ENCODE peak calls at places on chromosomes 13 and 19, in seven cellular contexts. M is GM06990, O is bronchial epithelial cell, J is uterus, N is esophagus muscularis mucosa, W is heart right ventricle, T is dorsolateral prefrontal cortex. C is an unnamed sample.

GRCh38 chr19:48419158-48419920 is 25.9 kb downstream of the GRIN2D start:
- DNase-seq in O (no peak), N (no peak), J (no peak), M (peak; percentile 75), W (no peak), T (peak; percentile 58), C (peak; percentile 82)

GRCh38 chr19:41999071-41999877 is 5.2 kb upstream of the ATP1A3 start:
- DNase-seq in J (no peak), T (peak; percentile 53), N (no peak), M (no peak), W (no peak), O (no peak), C (peak; percentile 57)

GRCh38 chr19:57269515-57270250 is 10.6 kb upstream of the ZNF460 start:
- DNase-seq in N (no peak), M (peak; percentile 37), T (no peak), O (peak; percentile 95), J (no peak), W (no peak), C (no peak)

GRCh38 chr19:30498707-30499106 is 126.5 kb downstream of the ZNF536 start:
- DNase-seq in J (no peak), N (no peak), W (no peak), T (no peak), M (no peak), O (no peak), C (no peak)

GRCh38 chr19:19064098-19064722 is 416 bp downstream of the SLC25A42 start:
- DNase-seq in M (no peak), W (no peak), J (no peak), N (no peak), T (no peak), O (no peak), C (no peak)

GRCh38 chr13:37944476-37945442 is 75.2 kb upstream of the TRPC4 start:
- DNase-seq in W (no peak), M (no peak), J (no peak), T (no peak), O (no peak), N (no peak), C (no peak)

GRCh38 chr19:33683881-33684549 is 62.3 kb downstream of the CHST8 start:
- DNase-seq in N (no peak), J (no peak), T (peak; percentile 40), M (no peak), O (peak; percentile 17), W (peak; percentile 33), C (no peak)

GRCh38 chr13:24682353-24682752 is 2.1 kb downstream of the ATP12A start:
- DNase-seq in W (no peak), J (no peak), T (no peak), N (no peak), M (no peak), O (no peak), C (no peak)

GRCh38 chr13:98173431-98173921 is 3.6 kb downstream of the RNF113B start:
- DNase-seq in O (peak; percentile 56), T (no peak), W (no peak), J (peak; percentile 43), N (no peak), M (no peak), C (no peak)

GRCh38 chr19:54521022-54521859 is 18.6 kb downstream of the LAIR2 start:
- DNase-seq in O (no peak), M (peak; percentile 55), T (no peak), J (no peak), N (no peak), W (no peak), C (no peak)

GRCh38 chr13:113548778-113549621 is 35.6 kb upstream of the TFDP1 start:
- DNase-seq in O (no peak), W (no peak), J (peak; percentile 44), M (no peak), T (peak; percentile 73), N (no peak), C (peak; percentile 83)

GRCh38 chr13:71046360-71047079 is 820.5 kb downstream of the DACH1 start:
- DNase-seq in J (no peak), O (no peak), W (no peak), N (no peak), T (no peak), M (no peak), C (no peak)

GRCh38 chr13:42533336-42533591 is 40.7 kb upstream of the TNFSF11 start:
- DNase-seq in T (no peak), J (no peak), O (no peak), M (peak; percentile 17), N (no peak), W (no peak), C (no peak)

GRCh38 chr13:42539670-42540069 is 34.3 kb upstream of the TNFSF11 start:
- DNase-seq in N (no peak), W (no peak), T (no peak), J (no peak), O (peak; percentile 88), M (no peak), C (no peak)

GRCh38 chr13:42534785-42535184 is 39.2 kb upstream of the TNFSF11 start:
- DNase-seq in T (no peak), M (no peak), N (no peak), W (no peak), O (no peak), J (no peak), C (no peak)

GRCh38 chr13:42544246-42544915 is 29.6 kb upstream of the TNFSF11 start:
- DNase-seq in M (no peak), W (no peak), O (peak; percentile 23), J (no peak), N (no peak), T (no peak), C (no peak)

GRCh38 chr13:42538996-42539395 is 35.0 kb upstream of the TNFSF11 start:
- DNase-seq in O (peak; percentile 9), N (no peak), M (no peak), T (no peak), J (no peak), W (no peak), C (no peak)
- H3K4me3 ChIP-seq in O (no peak overlapping the region), N (no peak overlapping the region), M (no peak overlapping the region), T (no peak overlapping the region), J (no peak overlapping the region), W (no peak overlapping the region), C (no peak overlapping the region)

DNA sequence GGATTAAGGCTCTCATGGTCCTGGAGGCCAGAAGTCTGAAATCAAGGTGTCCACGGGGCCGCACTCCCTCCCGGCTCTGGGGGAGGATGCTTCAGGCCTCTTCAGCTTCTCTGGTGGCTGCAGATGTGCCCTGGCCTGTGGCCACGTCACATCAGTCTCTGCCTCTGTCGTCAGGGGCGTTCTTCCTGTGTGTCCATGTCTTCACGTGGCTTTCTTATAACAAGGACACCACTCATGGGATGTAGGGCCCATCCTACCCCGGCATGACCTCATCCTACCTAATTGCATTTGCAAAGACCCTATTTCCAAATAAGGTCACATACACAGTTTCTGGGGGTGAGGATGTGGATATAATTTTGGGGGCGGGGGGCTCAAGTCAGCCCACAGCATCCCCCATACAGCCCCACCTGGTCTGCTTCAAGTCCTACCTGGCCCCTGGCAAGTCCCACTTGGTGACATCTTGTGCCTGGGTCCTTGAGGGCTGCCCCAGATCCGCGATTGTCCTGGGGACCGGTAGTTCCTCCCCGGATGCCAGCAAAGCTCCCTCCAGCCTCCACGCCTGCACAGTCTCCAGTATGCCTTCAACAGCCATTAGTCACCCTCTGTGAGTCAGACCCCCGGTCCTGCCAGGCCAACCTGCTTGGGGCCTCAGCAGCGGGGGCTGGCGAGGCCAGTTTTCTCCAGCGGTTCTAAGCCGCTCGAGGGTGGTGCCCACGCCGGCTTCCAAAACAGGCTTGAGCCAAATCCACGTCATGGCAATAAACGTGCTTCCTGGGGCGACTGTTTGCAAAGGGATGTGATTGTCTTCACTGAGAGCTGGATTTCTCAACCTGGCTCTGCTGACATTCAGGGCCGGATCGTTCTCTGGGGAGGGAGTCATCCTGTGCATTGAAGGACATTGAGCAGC is 32.2 kb downstream of the MYO9B start:
- DNase-seq in T (no peak), J (peak; percentile 95), W (peak; percentile 80), O (peak; percentile 96), N (no peak), M (peak; percentile 62), C (peak; percentile 80)
- H3K4me3 ChIP-seq in T (no peak overlapping the region), J (no peak overlapping the region), W (no peak overlapping the region), O (no peak overlapping the region), N (peak overlapping the region; percentile 25), M (peak overlapping the region; percentile 4), C (no peak overlapping the region)

DNA sequence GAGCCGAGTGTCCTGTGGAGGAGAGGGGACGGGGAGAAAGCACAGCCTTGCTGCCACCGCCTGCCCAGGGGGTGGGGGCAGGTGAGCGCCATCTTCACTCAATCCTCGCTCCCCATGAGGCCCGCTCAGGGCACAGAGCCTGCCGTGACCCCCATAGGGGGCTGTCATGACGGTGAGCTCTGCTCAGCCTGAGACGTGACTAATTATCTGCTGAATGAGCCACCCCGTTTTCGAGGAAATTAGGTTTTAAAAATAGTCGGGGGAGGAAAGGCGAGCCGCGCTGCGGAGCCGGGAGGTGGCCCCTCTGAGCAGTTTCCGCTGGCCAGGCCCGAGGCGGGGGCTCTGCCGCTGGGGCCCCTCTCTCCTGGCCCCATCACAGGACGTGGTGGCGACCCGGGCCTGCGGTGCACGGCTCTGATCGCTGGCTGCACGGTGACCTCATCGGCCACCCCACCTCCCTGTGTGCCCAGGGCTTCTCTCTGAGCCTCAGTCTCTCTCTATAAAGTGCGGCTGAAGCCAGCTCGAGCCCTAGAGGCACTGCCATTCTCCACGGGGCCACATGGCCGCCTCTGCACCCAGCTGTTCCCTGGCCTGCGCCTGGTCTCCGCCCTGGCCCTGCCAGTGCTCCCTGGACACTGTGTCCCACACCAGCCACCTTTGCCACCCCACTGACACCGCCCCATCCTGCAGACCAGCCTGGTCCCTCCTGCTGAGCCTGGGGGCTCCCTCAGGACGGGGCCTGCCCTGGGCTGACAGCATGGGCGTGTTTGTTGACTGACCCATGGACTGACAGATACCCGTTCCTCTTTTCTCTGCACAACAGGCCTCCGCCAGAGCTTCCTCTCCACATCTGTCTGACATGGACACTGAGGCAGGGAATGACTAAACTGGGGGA is 28.3 kb downstream of the PIP5K1C start:
- DNase-seq in N (no peak), O (no peak), T (no peak), M (no peak), W (no peak), J (peak; percentile 55), C (no peak)
- H3K4me3 ChIP-seq in N (peak overlapping the region; percentile 51), O (no peak overlapping the region), T (no peak overlapping the region), M (peak overlapping the region; percentile 43), W (peak overlapping the region; percentile 31), J (peak overlapping the region; percentile 35), C (no peak overlapping the region)

GRCh38 chr19:8446055-8446709 is 1.4 kb downstream of the HNRNPM start:
- DNase-seq in W (no peak), T (no peak), M (no peak), O (no peak), J (no peak), N (no peak), C (no peak)
- H3K4me3 ChIP-seq in W (peak overlapping the region; percentile 86), T (peak overlapping the region; percentile 95), M (peak overlapping the region; percentile 98), O (peak overlapping the region; percentile 92), J (peak overlapping the region; percentile 79), N (peak overlapping the region; percentile 98), C (peak overlapping the region; percentile 95)